ENCODE peak calls at places on chromosomes 2 and 18, in six cellular contexts. One of them, this sample, is unnamed.

GRCh38 chr18:49359732-49360444 is 100.6 kb downstream of the DYM start:
- DNase-seq in RWPE1: no peak
- DNase-seq in ovary: no peak
- DNase-seq in WERI-Rb-1: no peak
- DNase-seq in MCF 10A: no peak
- DNase-seq in endodermal cell: no peak
- DNase-seq in this sample: peak

GRCh38 chr18:49731421-49731841 is 81.9 kb downstream of the ACAA2 start:
- DNase-seq in RWPE1: no peak
- DNase-seq in ovary: no peak
- DNase-seq in WERI-Rb-1: no peak
- DNase-seq in MCF 10A: no peak
- DNase-seq in endodermal cell: no peak
- DNase-seq in this sample: no peak

GRCh38 chr2:20173064-20173463 is 51.9 kb downstream of the SDC1 start:
- DNase-seq in RWPE1: no peak
- DNase-seq in ovary: no peak
- DNase-seq in WERI-Rb-1: no peak
- DNase-seq in MCF 10A: no peak
- DNase-seq in endodermal cell: no peak
- DNase-seq in this sample: no peak

GRCh38 chr2:152755029-152755428 is 36.6 kb downstream of the ARL6IP6 start:
- DNase-seq in RWPE1: no peak
- DNase-seq in ovary: peak
- DNase-seq in WERI-Rb-1: no peak
- DNase-seq in MCF 10A: no peak
- DNase-seq in endodermal cell: peak
- DNase-seq in this sample: no peak

GRCh38 chr2:190382851-190383250 is 25.3 kb upstream of the MFSD6 start:
- DNase-seq in RWPE1: peak
- DNase-seq in ovary: no peak
- DNase-seq in WERI-Rb-1: peak
- DNase-seq in MCF 10A: peak
- DNase-seq in endodermal cell: no peak
- DNase-seq in this sample: peak

GRCh38 chr2:206863196-206863595 is 76.1 kb upstream of the CPO start:
- DNase-seq in RWPE1: no peak
- DNase-seq in ovary: no peak
- DNase-seq in WERI-Rb-1: no peak
- DNase-seq in MCF 10A: no peak
- DNase-seq in endodermal cell: no peak
- DNase-seq in this sample: no peak

GRCh38 chr2:69997296-69998184 is 36.1 kb upstream of the ASPRV1 start:
- DNase-seq in RWPE1: peak
- DNase-seq in ovary: no peak
- DNase-seq in WERI-Rb-1: no peak
- DNase-seq in MCF 10A: peak
- DNase-seq in endodermal cell: peak
- DNase-seq in this sample: no peak

GRCh38 chr2:195468771-195469170 is 188.3 kb upstream of the SLC39A10 start:
- DNase-seq in RWPE1: no peak
- DNase-seq in ovary: no peak
- DNase-seq in WERI-Rb-1: no peak
- DNase-seq in MCF 10A: no peak
- DNase-seq in endodermal cell: no peak
- DNase-seq in this sample: peak

GRCh38 chr2:235990344-235990743 is 177.8 kb downstream of the GBX2 start:
- DNase-seq in RWPE1: no peak
- DNase-seq in ovary: no peak
- DNase-seq in WERI-Rb-1: no peak
- DNase-seq in MCF 10A: no peak
- DNase-seq in endodermal cell: no peak
- DNase-seq in this sample: no peak

GRCh38 chr18:55353806-55354205 is 234.2 kb downstream of the TCF4 start:
- DNase-seq in RWPE1: no peak
- DNase-seq in ovary: no peak
- DNase-seq in WERI-Rb-1: no peak
- DNase-seq in MCF 10A: no peak
- DNase-seq in endodermal cell: no peak
- DNase-seq in this sample: no peak

GRCh38 chr2:16189019-16189850 is 248.9 kb downstream of the MYCN start:
- DNase-seq in RWPE1: no peak
- DNase-seq in ovary: no peak
- DNase-seq in WERI-Rb-1: no peak
- DNase-seq in MCF 10A: no peak
- DNase-seq in endodermal cell: no peak
- DNase-seq in this sample: no peak

GRCh38 chr2:105780606-105781005 is 35.9 kb downstream of the NCK2 start:
- DNase-seq in RWPE1: no peak
- DNase-seq in ovary: no peak
- DNase-seq in WERI-Rb-1: no peak
- DNase-seq in MCF 10A: no peak
- DNase-seq in endodermal cell: peak
- DNase-seq in this sample: no peak

GRCh38 chr2:127641846-127642510 is 4.0 kb upstream of the GPR17 start:
- DNase-seq in RWPE1: no peak
- DNase-seq in ovary: no peak
- DNase-seq in WERI-Rb-1: no peak
- DNase-seq in MCF 10A: no peak
- DNase-seq in endodermal cell: no peak
- DNase-seq in this sample: no peak

GRCh38 chr2:144475044-144475443 is 44.9 kb downstream of the ZEB2 start:
- DNase-seq in RWPE1: no peak
- DNase-seq in ovary: no peak
- DNase-seq in WERI-Rb-1: no peak
- DNase-seq in MCF 10A: no peak
- DNase-seq in endodermal cell: no peak
- DNase-seq in this sample: no peak

GRCh38 chr18:51998711-51999110 is 341.3 kb upstream of the DCC start:
- DNase-seq in RWPE1: no peak
- DNase-seq in ovary: no peak
- DNase-seq in WERI-Rb-1: no peak
- DNase-seq in MCF 10A: no peak
- DNase-seq in endodermal cell: no peak
- DNase-seq in this sample: no peak

GRCh38 chr2:119929537-119929936 is 83.3 kb upstream of the EPB41L5 start:
- DNase-seq in RWPE1: no peak
- DNase-seq in ovary: no peak
- DNase-seq in WERI-Rb-1: no peak
- DNase-seq in MCF 10A: no peak
- DNase-seq in endodermal cell: no peak
- DNase-seq in this sample: no peak

GRCh38 chr18:9516437-9517064 is 41.2 kb downstream of the RALBP1 start:
- DNase-seq in RWPE1: peak
- DNase-seq in ovary: no peak
- DNase-seq in WERI-Rb-1: no peak
- DNase-seq in MCF 10A: peak
- DNase-seq in endodermal cell: no peak
- DNase-seq in this sample: peak

GRCh38 chr2:104620840-104621239 is 233.1 kb upstream of the POU3F3 start:
- DNase-seq in RWPE1: no peak
- DNase-seq in ovary: no peak
- DNase-seq in WERI-Rb-1: no peak
- DNase-seq in MCF 10A: no peak
- DNase-seq in endodermal cell: no peak
- DNase-seq in this sample: no peak

GRCh38 chr2:86570069-86570468 is 6.8 kb upstream of the CHMP3 start:
- DNase-seq in RWPE1: no peak
- DNase-seq in ovary: no peak
- DNase-seq in WERI-Rb-1: no peak
- DNase-seq in MCF 10A: no peak
- DNase-seq in endodermal cell: no peak
- DNase-seq in this sample: no peak

GRCh38 chr2:62760555-62760954 is 55.0 kb downstream of the EHBP1 start:
- DNase-seq in RWPE1: peak
- DNase-seq in ovary: no peak
- DNase-seq in WERI-Rb-1: no peak
- DNase-seq in MCF 10A: peak
- DNase-seq in endodermal cell: no peak
- DNase-seq in this sample: no peak

GRCh38 chr18:59696311-59697235 is 650 bp downstream of the CCBE1 start:
- DNase-seq in RWPE1: no peak
- DNase-seq in ovary: peak
- DNase-seq in WERI-Rb-1: peak
- DNase-seq in MCF 10A: peak
- DNase-seq in endodermal cell: peak
- DNase-seq in this sample: no peak

GRCh38 chr2:53417385-53417784 is 350.2 kb upstream of the CHAC2 start:
- DNase-seq in RWPE1: no peak
- DNase-seq in ovary: no peak
- DNase-seq in WERI-Rb-1: no peak
- DNase-seq in MCF 10A: no peak
- DNase-seq in endodermal cell: no peak
- DNase-seq in this sample: no peak

GRCh38 chr2:53424902-53425301 is 342.7 kb upstream of the CHAC2 start:
- DNase-seq in RWPE1: no peak
- DNase-seq in ovary: no peak
- DNase-seq in WERI-Rb-1: no peak
- DNase-seq in MCF 10A: no peak
- DNase-seq in endodermal cell: no peak
- DNase-seq in this sample: peak

GRCh38 chr2:53422979-53423378 is 344.6 kb upstream of the CHAC2 start:
- DNase-seq in RWPE1: peak
- DNase-seq in ovary: no peak
- DNase-seq in WERI-Rb-1: peak
- DNase-seq in MCF 10A: peak
- DNase-seq in endodermal cell: peak
- DNase-seq in this sample: peak
- TF ChIP-seq CTCF in RWPE1: peak
- TF ChIP-seq CTCF in ovary: no peak
- TF ChIP-seq CTCF in WERI-Rb-1: peak
- TF ChIP-seq CTCF in MCF 10A: peak
- TF ChIP-seq CTCF in endodermal cell: peak
- TF ChIP-seq CTCF in this sample: peak

GRCh38 chr2:170006592-170007327 is 171.2 kb upstream of the MYO3B start:
- DNase-seq in RWPE1: no peak
- DNase-seq in ovary: no peak
- DNase-seq in WERI-Rb-1: no peak
- DNase-seq in MCF 10A: peak
- DNase-seq in endodermal cell: no peak
- DNase-seq in this sample: no peak

GRCh38 chr2:170009209-170009608 is 168.7 kb upstream of the MYO3B start:
- DNase-seq in RWPE1: no peak
- DNase-seq in ovary: no peak
- DNase-seq in WERI-Rb-1: no peak
- DNase-seq in MCF 10A: no peak
- DNase-seq in endodermal cell: no peak
- DNase-seq in this sample: no peak

GRCh38 chr2:170002096-170002495 is 174.8 kb downstream of the UBR3 start:
- DNase-seq in RWPE1: no peak
- DNase-seq in ovary: no peak
- DNase-seq in WERI-Rb-1: no peak
- DNase-seq in MCF 10A: no peak
- DNase-seq in endodermal cell: no peak
- DNase-seq in this sample: no peak

GRCh38 chr2:170005702-170006101 is 172.2 kb upstream of the MYO3B start:
- DNase-seq in RWPE1: no peak
- DNase-seq in ovary: no peak
- DNase-seq in WERI-Rb-1: no peak
- DNase-seq in MCF 10A: peak
- DNase-seq in endodermal cell: peak
- DNase-seq in this sample: no peak
- TF ChIP-seq CTCF in RWPE1: no peak
- TF ChIP-seq CTCF in ovary: no peak
- TF ChIP-seq CTCF in WERI-Rb-1: no peak
- TF ChIP-seq CTCF in MCF 10A: no peak
- TF ChIP-seq CTCF in endodermal cell: peak
- TF ChIP-seq CTCF in this sample: no peak

GRCh38 chr2:169260246-169260645 is 102.1 kb downstream of the LRP2 start:
- DNase-seq in RWPE1: no peak
- DNase-seq in ovary: no peak
- DNase-seq in WERI-Rb-1: peak
- DNase-seq in MCF 10A: peak
- DNase-seq in endodermal cell: peak
- DNase-seq in this sample: no peak
- TF ChIP-seq CTCF in RWPE1: no peak
- TF ChIP-seq CTCF in ovary: no peak
- TF ChIP-seq CTCF in WERI-Rb-1: peak
- TF ChIP-seq CTCF in MCF 10A: no peak
- TF ChIP-seq CTCF in endodermal cell: peak
- TF ChIP-seq CTCF in this sample: no peak

DNA sequence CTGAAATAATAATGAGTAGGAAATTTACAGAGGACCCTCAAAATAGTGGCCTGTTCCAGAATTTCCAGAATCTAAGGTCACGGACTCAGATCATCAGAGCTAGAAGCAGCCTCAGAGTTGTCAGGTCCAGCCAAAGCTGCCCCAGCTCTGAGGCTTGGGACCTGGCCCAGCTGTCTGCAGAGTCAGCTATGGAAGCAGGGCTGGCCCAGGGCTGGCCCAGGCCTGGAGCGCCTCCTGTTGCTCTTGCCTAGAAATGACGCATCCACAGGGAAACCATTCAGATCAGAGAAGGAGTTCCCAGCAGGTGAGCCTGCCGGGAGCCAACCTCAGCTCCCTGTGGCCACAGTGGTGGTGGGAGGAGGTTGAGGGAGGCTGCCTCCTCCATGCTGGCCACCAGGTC is 106.7 kb upstream of the ARL4C start:
- DNase-seq in RWPE1: no peak
- DNase-seq in ovary: no peak
- DNase-seq in WERI-Rb-1: no peak
- DNase-seq in MCF 10A: no peak
- DNase-seq in endodermal cell: no peak
- DNase-seq in this sample: no peak
- TF ChIP-seq CTCF in RWPE1: no peak
- TF ChIP-seq CTCF in ovary: no peak
- TF ChIP-seq CTCF in WERI-Rb-1: peak
- TF ChIP-seq CTCF in MCF 10A: no peak
- TF ChIP-seq CTCF in endodermal cell: peak
- TF ChIP-seq CTCF in this sample: peak

GRCh38 chr2:46230115-46230571 is 67.1 kb upstream of the EPAS1 start:
- DNase-seq in RWPE1: no peak
- DNase-seq in ovary: no peak
- DNase-seq in WERI-Rb-1: no peak
- DNase-seq in MCF 10A: peak
- DNase-seq in endodermal cell: peak
- DNase-seq in this sample: no peak
- TF ChIP-seq CTCF in RWPE1: no peak
- TF ChIP-seq CTCF in ovary: no peak
- TF ChIP-seq CTCF in WERI-Rb-1: no peak
- TF ChIP-seq CTCF in MCF 10A: no peak
- TF ChIP-seq CTCF in endodermal cell: peak
- TF ChIP-seq CTCF in this sample: peak

DNA sequence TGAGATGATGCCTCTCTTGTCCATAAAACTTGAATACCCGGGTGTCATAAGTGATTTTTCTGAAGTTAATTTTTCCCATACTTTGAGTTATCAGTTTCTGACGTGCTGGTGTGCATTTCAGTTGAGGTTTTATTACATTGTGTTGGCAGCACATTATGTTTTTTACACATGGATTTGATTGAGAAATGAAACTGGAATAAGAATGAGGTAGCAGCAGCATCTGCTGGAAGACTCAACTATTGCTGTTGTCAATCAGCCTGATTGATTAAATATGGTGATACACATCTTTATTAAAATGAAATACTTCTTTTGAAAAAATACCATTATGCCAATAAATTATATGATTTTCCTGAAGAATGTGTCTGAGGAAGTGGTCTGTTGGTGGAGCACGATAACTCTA is 60.5 kb downstream of the INSIG2 start:
- DNase-seq in RWPE1: no peak
- DNase-seq in ovary: no peak
- DNase-seq in WERI-Rb-1: no peak
- DNase-seq in MCF 10A: peak
- DNase-seq in endodermal cell: no peak
- DNase-seq in this sample: no peak
- TF ChIP-seq CTCF in RWPE1: peak
- TF ChIP-seq CTCF in ovary: no peak
- TF ChIP-seq CTCF in WERI-Rb-1: no peak
- TF ChIP-seq CTCF in MCF 10A: peak
- TF ChIP-seq CTCF in endodermal cell: no peak
- TF ChIP-seq CTCF in this sample: peak